ENCODE peak calls at places on chromosomes 2 and 18, in nine cellular contexts. L is stomach, H is body of pancreas, W is bronchial epithelial cell, O is IMR-90, U is uterus, R is cardiac muscle cell, F is HCT116, A is AG10803. B is an unnamed sample.

GRCh38 chr2:101089419-101089818 is 61.8 kb downstream of the TBC1D8 start:
- DNase-seq in L (no peak), H (no peak), W (no peak), O (no peak), U (no peak), R (no peak), F (no peak), A (no peak), B (no peak)

GRCh38 chr2:118580651-118581050 is 266.8 kb downstream of the EN1 start:
- DNase-seq in L (no peak), H (no peak), W (peak), O (no peak), U (no peak), R (peak), F (no peak), A (peak), B (no peak)

GRCh38 chr18:23092121-23092520 is 43.2 kb upstream of the CABLES1 start:
- DNase-seq in L (no peak), H (no peak), W (no peak), O (no peak), U (no peak), R (no peak), F (no peak), A (no peak), B (no peak)

GRCh38 chr2:23668756-23669304 is 258.1 kb downstream of the ATAD2B start:
- DNase-seq in L (no peak), H (no peak), W (no peak), O (no peak), U (no peak), R (no peak), F (no peak), A (no peak), B (no peak)

GRCh38 chr18:13369756-13370510 is 151.4 kb downstream of the LDLRAD4 start:
- DNase-seq in L (no peak), H (no peak), W (no peak), O (no peak), U (no peak), R (no peak), F (no peak), A (peak), B (no peak)

GRCh38 chr2:71876542-71877451 is 270.9 kb downstream of the CYP26B1 start:
- DNase-seq in L (no peak), H (no peak), W (no peak), O (no peak), U (no peak), R (no peak), F (no peak), A (peak), B (no peak)

GRCh38 chr2:239978381-239978780 is 46.8 kb downstream of the NDUFA10 start:
- DNase-seq in L (no peak), H (peak), W (peak), O (peak), U (no peak), R (peak), F (no peak), A (peak), B (no peak)

GRCh38 chr2:155871940-155872339 is 460.6 kb downstream of the NR4A2 start:
- DNase-seq in L (no peak), H (no peak), W (no peak), O (no peak), U (no peak), R (no peak), F (no peak), A (no peak), B (no peak)

GRCh38 chr2:231161252-231162035 is 36.6 kb upstream of the HTR2B start:
- DNase-seq in L (no peak), H (no peak), W (no peak), O (no peak), U (no peak), R (peak), F (no peak), A (no peak), B (no peak)

GRCh38 chr2:430280-431040 is 142.6 kb upstream of the ALKAL2 start:
- DNase-seq in L (no peak), H (no peak), W (no peak), O (no peak), U (no peak), R (no peak), F (no peak), A (no peak), B (no peak)

GRCh38 chr2:225122582-225123486 is 80.6 kb upstream of the DOCK10 start:
- DNase-seq in L (no peak), H (peak), W (no peak), O (peak), U (no peak), R (peak), F (no peak), A (no peak), B (no peak)

GRCh38 chr2:129056959-129057317 is 738.3 kb upstream of the HS6ST1 start:
- DNase-seq in L (no peak), H (no peak), W (peak), O (no peak), U (no peak), R (no peak), F (no peak), A (no peak), B (no peak)

GRCh38 chr2:54574860-54575247 is 118.7 kb downstream of the SPTBN1 start:
- DNase-seq in L (no peak), H (no peak), W (no peak), O (no peak), U (no peak), R (no peak), F (no peak), A (no peak), B (no peak)

GRCh38 chr2:54574107-54574859 is 118.2 kb downstream of the SPTBN1 start:
- DNase-seq in L (peak), H (peak), W (peak), O (peak), U (no peak), R (peak), F (no peak), A (no peak), B (no peak)

GRCh38 chr2:54573532-54573915 is 117.4 kb downstream of the SPTBN1 start:
- DNase-seq in L (no peak), H (no peak), W (no peak), O (no peak), U (no peak), R (no peak), F (no peak), A (no peak), B (no peak)

GRCh38 chr2:54577035-54577434 is 120.9 kb downstream of the SPTBN1 start:
- DNase-seq in L (peak), H (peak), W (no peak), O (no peak), U (no peak), R (no peak), F (no peak), A (no peak), B (no peak)

DNA sequence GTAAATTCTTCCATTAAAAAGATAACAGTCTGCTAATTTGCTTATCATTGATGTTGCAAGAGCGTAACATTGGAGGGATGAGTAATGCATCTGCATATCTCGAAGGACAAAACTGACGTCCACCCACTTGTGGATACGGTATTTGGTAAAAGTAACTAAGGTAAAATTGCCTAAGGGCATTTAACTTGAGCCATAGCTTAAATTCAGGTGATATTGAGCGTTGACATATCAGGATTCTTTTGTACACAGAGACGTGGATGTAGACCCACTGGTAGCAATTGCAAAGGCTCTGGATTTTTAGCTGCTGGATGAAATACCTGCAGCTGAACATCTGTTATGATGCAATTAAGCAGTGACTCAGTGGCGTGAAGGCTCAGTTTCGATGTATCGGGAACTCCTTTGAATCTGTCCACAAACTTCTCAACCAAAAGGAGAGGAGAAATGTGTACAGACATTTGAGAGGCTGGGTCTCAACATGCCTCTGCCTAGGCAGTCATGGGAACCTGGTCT is 119.3 kb downstream of the SPTBN1 start:
- DNase-seq in L (no peak), H (peak), W (peak), O (peak), U (no peak), R (peak), F (no peak), A (no peak), B (no peak)
- TF ChIP-seq CTCF in L (no peak), H (no peak), W (no peak), O (no peak), U (no peak), R (no peak), F (no peak), A (no peak), B (no peak)

GRCh38 chr2:131673400-131674173 is 145.9 kb downstream of the CCDC74A start:
- DNase-seq in L (peak), H (peak), W (peak), O (peak), U (peak), R (peak), F (peak), A (peak), B (no peak)

DNA sequence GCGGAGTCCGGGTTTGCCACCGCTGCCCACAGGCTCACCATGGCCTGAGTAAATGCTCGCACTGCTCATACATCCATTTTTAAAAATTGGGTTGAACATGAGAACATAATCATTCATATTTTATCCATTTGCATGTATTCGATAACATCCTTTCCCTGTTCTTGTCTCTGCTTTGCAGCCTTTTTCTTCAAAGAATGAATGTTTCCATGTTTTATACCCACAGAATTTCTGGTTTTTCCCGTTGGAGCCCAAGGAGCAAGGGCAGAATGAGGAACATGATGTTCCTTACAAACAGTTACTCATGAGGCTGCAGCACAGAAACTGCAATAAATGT is 146.5 kb downstream of the CCDC74A start:
- DNase-seq in L (no peak), H (no peak), W (no peak), O (no peak), U (no peak), R (no peak), F (no peak), A (no peak), B (no peak)
- TF ChIP-seq CTCF in L (no peak), H (no peak), W (no peak), O (no peak), U (no peak), R (no peak), F (no peak), A (no peak), B (no peak)

GRCh38 chr18:6370410-6370809 is 44.3 kb downstream of the L3MBTL4 start:
- DNase-seq in L (no peak), H (peak), W (no peak), O (no peak), U (no peak), R (no peak), F (no peak), A (no peak), B (no peak)
- TF ChIP-seq CTCF in L (no peak), H (no peak), W (no peak), O (no peak), U (no peak), R (no peak), F (no peak), A (no peak), B (no peak)

DNA sequence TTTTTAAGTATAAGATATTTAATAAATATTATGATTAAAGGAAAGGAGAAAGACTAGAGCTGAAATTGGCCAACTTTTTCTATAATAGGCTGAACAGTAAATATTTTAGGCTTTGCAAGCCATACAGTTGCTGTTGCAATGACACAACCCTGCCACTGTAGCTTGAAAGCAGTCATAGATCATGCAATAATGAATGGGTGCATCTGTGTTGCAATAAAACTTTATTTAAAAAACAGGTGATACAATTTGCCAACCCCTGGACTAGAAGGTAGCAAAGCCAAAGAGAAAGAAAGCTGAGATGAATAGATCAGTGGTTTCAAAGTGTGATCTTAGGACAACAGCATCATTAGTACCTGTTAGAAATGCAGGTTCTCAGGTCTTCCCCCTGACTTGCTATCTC is 219.1 kb downstream of the SETBP1 start:
- DNase-seq in L (no peak), H (no peak), W (no peak), O (no peak), U (no peak), R (no peak), F (no peak), A (no peak), B (no peak)
- TF ChIP-seq CTCF in L (no peak), H (no peak), W (no peak), O (no peak), U (no peak), R (no peak), F (no peak), A (peak), B (no peak)

GRCh38 chr2:111883661-111884591 is at the start of gene ANAPC1:
- DNase-seq in L (peak), H (peak), W (peak), O (peak), U (peak), R (peak), F (peak), A (peak), B (peak)
- TF ChIP-seq CTCF in L (no peak), H (peak), W (no peak), O (no peak), U (no peak), R (no peak), F (no peak), A (no peak), B (no peak)

GRCh38 chr2:214293593-214293992 is 117.3 kb upstream of the VWC2L start:
- DNase-seq in L (no peak), H (no peak), W (no peak), O (no peak), U (no peak), R (no peak), F (no peak), A (no peak), B (no peak)
- TF ChIP-seq CTCF in L (no peak), H (no peak), W (no peak), O (no peak), U (no peak), R (no peak), F (no peak), A (no peak), B (no peak)

DNA sequence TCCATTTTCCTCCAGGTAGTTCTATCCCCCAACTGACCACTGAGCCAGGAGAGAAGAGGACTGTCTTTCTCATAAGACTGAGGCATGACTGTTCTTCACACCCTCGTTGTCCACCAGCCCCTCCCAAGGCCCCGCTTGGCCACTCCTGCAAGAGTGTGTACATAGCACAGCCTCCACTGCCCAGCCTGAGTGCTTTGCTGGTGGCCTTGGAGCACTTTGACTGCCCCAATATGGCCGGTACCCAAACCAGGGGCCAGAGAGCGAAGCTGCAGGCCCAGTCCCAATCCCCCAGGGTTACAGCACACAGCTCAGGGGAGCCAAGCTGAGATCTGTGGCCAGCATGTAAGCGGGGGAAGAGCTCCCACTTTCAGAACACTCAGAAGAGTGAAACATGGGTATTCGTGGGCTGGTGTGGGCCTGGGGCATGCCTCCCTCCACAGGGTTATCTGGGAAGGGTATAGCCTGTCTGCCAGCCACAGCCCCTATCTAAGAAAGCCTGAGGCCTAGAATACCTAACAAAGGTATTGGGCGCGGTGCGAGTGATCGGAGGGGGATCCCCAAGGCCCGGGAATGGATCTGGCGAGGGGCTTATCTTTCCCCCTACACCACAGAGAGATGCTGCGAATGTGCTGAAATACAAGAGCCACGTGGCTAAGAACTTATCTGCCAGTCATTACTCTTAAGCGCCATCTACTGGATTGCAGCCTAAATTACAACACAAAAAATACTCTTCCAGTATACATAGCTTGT is 163.8 kb downstream of the WDPCP start:
- DNase-seq in L (no peak), H (peak), W (peak), O (peak), U (no peak), R (peak), F (peak), A (peak), B (no peak)
- TF ChIP-seq CTCF in L (no peak), H (peak), W (peak), O (peak), U (no peak), R (peak), F (peak), A (peak), B (no peak)